ENCODE peak calls at places on chromosomes 7 and 10, in six cellular contexts. K is IMR-90, S is mucosa of gallbladder, A is endodermal cell, D is H4, V is glutamatergic neuron. I is an unnamed sample.

GRCh38 chr7:50731703-50732582 is 50.8 kb downstream of the GRB10 start:
- DNase-seq in K (no peak), S (no peak), A (no peak), D (no peak), V (no peak), I (no peak)

GRCh38 chr7:128168667-128169210 is 72.3 kb upstream of the LEP start:
- DNase-seq in K (no peak), S (no peak), A (peak), D (no peak), V (peak), I (no peak)

GRCh38 chr7:11699666-11700065 is 132.3 kb downstream of the THSD7A start:
- DNase-seq in K (no peak), S (no peak), A (no peak), D (no peak), V (no peak), I (no peak)

GRCh38 chr7:18889436-18889835 is 228.0 kb downstream of the TWIST1 start:
- DNase-seq in K (no peak), S (no peak), A (no peak), D (no peak), V (no peak), I (no peak)

GRCh38 chr10:125983161-125983560 is 86.8 kb downstream of the FANK1 start:
- DNase-seq in K (no peak), S (no peak), A (no peak), D (no peak), V (no peak), I (no peak)

GRCh38 chr7:47313564-47313963 is 268.3 kb downstream of the TNS3 start:
- DNase-seq in K (no peak), S (no peak), A (peak), D (no peak), V (no peak), I (no peak)

GRCh38 chr10:72318383-72319262 is 36.1 kb downstream of the DNAJB12 start:
- DNase-seq in K (no peak), S (no peak), A (peak), D (no peak), V (no peak), I (no peak)

GRCh38 chr7:79593819-79594218 is 140.4 kb upstream of the MAGI2 start:
- DNase-seq in K (no peak), S (peak), A (no peak), D (no peak), V (no peak), I (no peak)

GRCh38 chr10:124611738-124612137 is 132.4 kb downstream of the FAM53B start:
- DNase-seq in K (no peak), S (no peak), A (no peak), D (no peak), V (no peak), I (peak)

GRCh38 chr10:125038637-125039036 is 96.7 kb downstream of the ZRANB1 start:
- DNase-seq in K (no peak), S (peak), A (peak), D (peak), V (no peak), I (peak)

GRCh38 chr7:17098515-17098914 is 199.9 kb upstream of the AHR start:
- DNase-seq in K (no peak), S (no peak), A (no peak), D (no peak), V (no peak), I (peak)

GRCh38 chr7:22364910-22365309 is 8.0 kb upstream of the RAPGEF5 start:
- DNase-seq in K (no peak), S (no peak), A (no peak), D (no peak), V (no peak), I (no peak)

GRCh38 chr7:130831817-130832481 is 97.9 kb upstream of the KLF14 start:
- DNase-seq in K (peak), S (no peak), A (no peak), D (peak), V (no peak), I (no peak)

GRCh38 chr10:14712991-14713422 is 61.7 kb downstream of the FAM107B start:
- DNase-seq in K (peak), S (no peak), A (no peak), D (no peak), V (no peak), I (no peak)